ENCODE peak calls at places on chromosomes 6 and 20, in five cellular contexts. T, I, A, B and O are unnamed samples.

GRCh38 chr6:14417377-14417776 is 299.8 kb downstream of the CD83 start:
- DNase-seq in T (no peak), I (no peak), A (no peak), B (no peak), O (no peak)

GRCh38 chr6:75963569-75963968 is 108.9 kb downstream of the IMPG1 start:
- DNase-seq in T (no peak), I (no peak), A (no peak), B (no peak), O (no peak)

GRCh38 chr20:41412324-41412723 is 45.7 kb upstream of the EMILIN3 start:
- DNase-seq in T (no peak), I (no peak), A (no peak), B (no peak), O (no peak)

GRCh38 chr6:129860901-129861665 is at the start of gene TMEM244:
- DNase-seq in T (peak), I (no peak), A (no peak), B (no peak), O (no peak)

GRCh38 chr20:50048420-50049166 is 64.4 kb downstream of the UBE2V1 start:
- DNase-seq in T (no peak), I (no peak), A (no peak), B (no peak), O (no peak)

GRCh38 chr6:31825553-31825952 is 2.0 kb upstream of the HSPA1B start:
- DNase-seq in T (no peak), I (no peak), A (no peak), B (no peak), O (no peak)

GRCh38 chr20:40757087-40757486 is 68.1 kb upstream of the MAFB start:
- DNase-seq in T (no peak), I (no peak), A (no peak), B (no peak), O (peak)

GRCh38 chr6:97437087-97437486 is 154.1 kb upstream of the MMS22L start:
- DNase-seq in T (peak), I (no peak), A (peak), B (no peak), O (peak)

GRCh38 chr6:151512481-151512880 is 18.7 kb downstream of the CCDC170 start:
- DNase-seq in T (no peak), I (no peak), A (no peak), B (no peak), O (no peak)

GRCh38 chr20:53032021-53033001 is 60.2 kb downstream of the TSHZ2 start:
- DNase-seq in T (peak), I (peak), A (no peak), B (peak), O (peak)

GRCh38 chr6:138410048-138410735 is 6.2 kb downstream of the HEBP2 start:
- DNase-seq in T (peak), I (peak), A (no peak), B (peak), O (peak)

DNA sequence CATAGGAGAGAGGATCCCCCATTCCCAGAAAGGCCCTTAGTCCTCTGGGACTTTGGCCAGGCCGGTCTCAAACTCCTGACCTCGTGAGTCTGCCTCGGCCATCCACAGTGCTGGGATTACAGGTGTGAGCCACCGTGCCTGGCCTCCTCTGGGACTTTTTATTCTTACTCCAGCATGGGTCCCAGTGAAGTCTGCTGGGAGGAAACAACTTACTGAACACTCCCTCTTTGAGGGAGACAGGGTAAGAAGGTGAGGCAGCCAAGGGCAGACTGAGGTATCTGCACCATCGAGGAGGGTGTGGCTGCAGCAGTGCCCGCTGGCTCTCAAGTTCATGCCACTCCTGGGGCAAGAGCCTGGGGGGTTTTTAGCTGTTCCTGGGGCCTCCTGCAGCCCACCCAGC is 2.4 kb downstream of the BAK1 start:
- DNase-seq in T (no peak), I (no peak), A (no peak), B (no peak), O (no peak)
- H3K4me3 ChIP-seq in T (no peak), I (no peak), A (no peak), B (no peak), O (no peak)

GRCh38 chr6:38170666-38171065 is 351.1 kb downstream of the ZFAND3 start:
- DNase-seq in T (no peak), I (no peak), A (no peak), B (no peak), O (no peak)
- TF ChIP-seq CTCF in T (no peak), I (no peak), A (no peak), B (no peak), O (no peak)

GRCh38 chr6:85677243-85677956 is 34.7 kb upstream of the SYNCRIP start:
- DNase-seq in T (peak), I (no peak), A (no peak), B (no peak), O (peak)

GRCh38 chr6:85678602-85679444 is 36.1 kb upstream of the SYNCRIP start:
- DNase-seq in T (peak), I (peak), A (peak), B (peak), O (peak)

GRCh38 chr6:85678000-85678601 is 35.4 kb upstream of the SYNCRIP start:
- DNase-seq in T (no peak), I (no peak), A (no peak), B (no peak), O (no peak)

GRCh38 chr6:85679445-85680123 is 36.9 kb upstream of the SYNCRIP start:
- DNase-seq in T (peak), I (no peak), A (no peak), B (no peak), O (no peak)

GRCh38 chr6:85680388-85680787 is 37.7 kb upstream of the SYNCRIP start:
- DNase-seq in T (no peak), I (no peak), A (no peak), B (no peak), O (no peak)
- H3K4me3 ChIP-seq in T (peak), I (no peak), A (peak), B (no peak), O (peak)

DNA sequence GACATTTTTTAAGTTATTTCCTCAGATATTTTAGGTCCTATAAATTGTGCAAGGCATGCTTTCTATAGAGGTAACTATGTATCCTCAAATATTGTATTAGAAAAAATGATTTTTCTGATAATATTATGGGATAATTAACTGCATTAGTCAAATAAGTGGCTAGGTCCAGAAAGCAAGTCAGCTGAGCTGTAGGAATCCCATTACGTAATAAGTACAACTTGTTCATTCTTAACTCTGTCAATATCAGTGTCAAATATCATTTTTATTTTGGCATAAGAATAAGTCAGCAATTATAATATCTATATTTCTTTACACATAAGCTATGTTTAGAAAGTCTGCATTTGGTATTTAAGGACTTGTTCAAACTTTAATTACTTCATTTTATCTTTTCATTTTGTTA is 830.9 kb upstream of the GJE1 start:
- DNase-seq in T (peak), I (no peak), A (no peak), B (no peak), O (peak)
- TF ChIP-seq CTCF in T (no peak), I (no peak), A (no peak), B (no peak), O (no peak)

GRCh38 chr20:63554361-63555278 is 661 bp downstream of the FNDC11 start:
- DNase-seq in T (no peak), I (no peak), A (no peak), B (no peak), O (no peak)
- H3K4me3 ChIP-seq in T (no peak), I (peak), A (no peak), B (no peak), O (peak)

DNA sequence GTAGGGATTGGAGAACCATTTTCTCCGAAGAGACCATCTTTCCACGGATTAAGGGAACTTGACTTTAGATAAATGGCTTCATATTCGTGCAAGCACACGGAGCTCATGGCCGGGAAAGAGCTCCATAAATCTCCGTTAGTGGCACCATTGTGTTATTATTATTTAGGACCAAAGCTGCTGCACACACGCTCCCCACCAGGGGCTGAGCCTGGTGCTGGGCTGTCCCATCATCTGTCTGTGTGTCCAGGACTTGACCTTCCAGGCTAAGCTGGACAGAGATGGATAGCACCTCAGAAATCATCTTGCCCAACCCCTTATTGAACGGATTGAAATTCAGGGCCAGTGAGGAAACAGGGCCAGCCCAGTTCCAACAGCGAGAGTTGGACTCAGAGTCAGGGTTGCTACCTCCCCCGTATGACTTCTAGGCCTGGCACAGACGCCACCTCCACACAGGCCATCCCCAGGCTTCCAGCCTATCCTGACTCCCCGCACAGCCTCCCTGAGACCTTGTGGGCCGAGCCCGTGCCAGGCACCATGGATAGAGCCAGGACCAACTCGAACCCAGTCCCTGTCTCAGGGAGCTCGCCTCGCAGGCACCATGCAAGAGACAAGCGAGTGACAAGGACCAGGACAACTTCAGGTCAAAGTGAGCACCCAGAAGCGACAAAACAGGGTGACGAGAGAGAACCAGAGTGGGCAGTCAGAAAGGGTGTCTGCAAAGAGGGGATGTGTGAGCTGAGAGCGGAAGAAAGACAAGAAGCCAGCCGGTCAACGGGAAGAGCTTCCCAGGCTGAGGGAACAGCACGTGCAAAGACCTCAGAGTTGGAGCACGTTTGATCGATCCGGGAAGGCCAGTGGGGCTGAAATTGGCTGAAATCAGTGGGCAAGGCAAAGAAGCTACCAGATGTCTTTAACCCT is 45.4 kb downstream of the KIAA1755 start:
- DNase-seq in T (no peak), I (no peak), A (no peak), B (no peak), O (no peak)
- TF ChIP-seq CTCF in T (peak), I (no peak), A (peak), B (no peak), O (peak)